ENCODE peak calls at places on chromosome 1, in nine cellular contexts. One of them, this sample, is unnamed.
A peak's percentile ranks its signal among the peaks of the same experiment; 100 is the strongest.

GRCh38 chr1:95067069-95067468 is 5.7 kb downstream of the ALG14 start:
- ATAC-seq in heart left ventricle: no peak
- ATAC-seq in activated T-cell treated with anti-CD3 and anti-CD28 coated beads, Interleukin-2, amount 50 U/mL, for 72 hours: no peak
- ATAC-seq in activated B cell treated with CpG ODN at 0.5 μM for 24 hours: no peak
- ATAC-seq in upper lobe of right lung: peak; percentile 73
- ATAC-seq in right cardiac atrium: no peak
- ATAC-seq in naive thymus-derived CD8-positive, alpha-beta T cell: no peak
- ATAC-seq in CD4-positive, alpha-beta T cell: no peak
- ATAC-seq in esophagus mucosa: no peak
- ATAC-seq in this sample: no peak

GRCh38 chr1:43274125-43274803 is 4.5 kb downstream of the TMEM125 start:
- ATAC-seq in heart left ventricle: peak; percentile 47
- ATAC-seq in activated T-cell treated with anti-CD3 and anti-CD28 coated beads, Interleukin-2, amount 50 U/mL, for 72 hours: peak; percentile 85
- ATAC-seq in activated B cell treated with CpG ODN at 0.5 μM for 24 hours: peak; percentile 25
- ATAC-seq in upper lobe of right lung: peak; percentile 17
- ATAC-seq in right cardiac atrium: peak; percentile 11
- ATAC-seq in naive thymus-derived CD8-positive, alpha-beta T cell: peak; percentile 78
- ATAC-seq in CD4-positive, alpha-beta T cell: peak; percentile 93
- ATAC-seq in esophagus mucosa: peak; percentile 68
- ATAC-seq in this sample: peak; percentile 31

GRCh38 chr1:213586609-213586972 is 401.2 kb upstream of the PROX1 start:
- ATAC-seq in heart left ventricle: no peak
- ATAC-seq in activated T-cell treated with anti-CD3 and anti-CD28 coated beads, Interleukin-2, amount 50 U/mL, for 72 hours: no peak
- ATAC-seq in activated B cell treated with CpG ODN at 0.5 μM for 24 hours: no peak
- ATAC-seq in upper lobe of right lung: peak; percentile 11
- ATAC-seq in right cardiac atrium: no peak
- ATAC-seq in naive thymus-derived CD8-positive, alpha-beta T cell: no peak
- ATAC-seq in CD4-positive, alpha-beta T cell: no peak
- ATAC-seq in esophagus mucosa: no peak
- ATAC-seq in this sample: no peak

GRCh38 chr1:181264843-181265242 is 176.3 kb downstream of the IER5 start:
- ATAC-seq in heart left ventricle: no peak
- ATAC-seq in activated T-cell treated with anti-CD3 and anti-CD28 coated beads, Interleukin-2, amount 50 U/mL, for 72 hours: no peak
- ATAC-seq in activated B cell treated with CpG ODN at 0.5 μM for 24 hours: no peak
- ATAC-seq in upper lobe of right lung: no peak
- ATAC-seq in right cardiac atrium: no peak
- ATAC-seq in naive thymus-derived CD8-positive, alpha-beta T cell: no peak
- ATAC-seq in CD4-positive, alpha-beta T cell: no peak
- ATAC-seq in esophagus mucosa: no peak
- ATAC-seq in this sample: no peak

GRCh38 chr1:36128126-36128904 is 3.3 kb upstream of the COL8A2 start:
- ATAC-seq in heart left ventricle: no peak
- ATAC-seq in activated T-cell treated with anti-CD3 and anti-CD28 coated beads, Interleukin-2, amount 50 U/mL, for 72 hours: no peak
- ATAC-seq in activated B cell treated with CpG ODN at 0.5 μM for 24 hours: no peak
- ATAC-seq in upper lobe of right lung: no peak
- ATAC-seq in right cardiac atrium: no peak
- ATAC-seq in naive thymus-derived CD8-positive, alpha-beta T cell: no peak
- ATAC-seq in CD4-positive, alpha-beta T cell: no peak
- ATAC-seq in esophagus mucosa: no peak
- ATAC-seq in this sample: no peak

GRCh38 chr1:101205457-101205856 is 31.4 kb upstream of the S1PR1 start:
- ATAC-seq in heart left ventricle: no peak
- ATAC-seq in activated T-cell treated with anti-CD3 and anti-CD28 coated beads, Interleukin-2, amount 50 U/mL, for 72 hours: peak; percentile 79
- ATAC-seq in activated B cell treated with CpG ODN at 0.5 μM for 24 hours: no peak
- ATAC-seq in upper lobe of right lung: no peak
- ATAC-seq in right cardiac atrium: no peak
- ATAC-seq in naive thymus-derived CD8-positive, alpha-beta T cell: no peak
- ATAC-seq in CD4-positive, alpha-beta T cell: no peak
- ATAC-seq in esophagus mucosa: no peak
- ATAC-seq in this sample: no peak

GRCh38 chr1:7886346-7886745 is 33.5 kb upstream of the UTS2 start:
- ATAC-seq in heart left ventricle: no peak
- ATAC-seq in activated T-cell treated with anti-CD3 and anti-CD28 coated beads, Interleukin-2, amount 50 U/mL, for 72 hours: no peak
- ATAC-seq in activated B cell treated with CpG ODN at 0.5 μM for 24 hours: no peak
- ATAC-seq in upper lobe of right lung: no peak
- ATAC-seq in right cardiac atrium: no peak
- ATAC-seq in naive thymus-derived CD8-positive, alpha-beta T cell: no peak
- ATAC-seq in CD4-positive, alpha-beta T cell: no peak
- ATAC-seq in esophagus mucosa: peak; percentile 58
- ATAC-seq in this sample: no peak

GRCh38 chr1:181514298-181515290 is 31.3 kb downstream of the CACNA1E start:
- ATAC-seq in heart left ventricle: peak; percentile 71
- ATAC-seq in activated T-cell treated with anti-CD3 and anti-CD28 coated beads, Interleukin-2, amount 50 U/mL, for 72 hours: peak; percentile 52
- ATAC-seq in activated B cell treated with CpG ODN at 0.5 μM for 24 hours: peak; percentile 47
- ATAC-seq in upper lobe of right lung: no peak
- ATAC-seq in right cardiac atrium: peak; percentile 62
- ATAC-seq in naive thymus-derived CD8-positive, alpha-beta T cell: no peak
- ATAC-seq in CD4-positive, alpha-beta T cell: no peak
- ATAC-seq in esophagus mucosa: no peak
- ATAC-seq in this sample: no peak

GRCh38 chr1:47969478-47969877 is 27.7 kb downstream of the TRABD2B start:
- ATAC-seq in heart left ventricle: no peak
- ATAC-seq in activated T-cell treated with anti-CD3 and anti-CD28 coated beads, Interleukin-2, amount 50 U/mL, for 72 hours: no peak
- ATAC-seq in activated B cell treated with CpG ODN at 0.5 μM for 24 hours: no peak
- ATAC-seq in upper lobe of right lung: no peak
- ATAC-seq in right cardiac atrium: no peak
- ATAC-seq in naive thymus-derived CD8-positive, alpha-beta T cell: no peak
- ATAC-seq in CD4-positive, alpha-beta T cell: no peak
- ATAC-seq in esophagus mucosa: no peak
- ATAC-seq in this sample: no peak

GRCh38 chr1:59549903-59550302 is 253.0 kb downstream of the FGGY start:
- ATAC-seq in heart left ventricle: no peak
- ATAC-seq in activated T-cell treated with anti-CD3 and anti-CD28 coated beads, Interleukin-2, amount 50 U/mL, for 72 hours: no peak
- ATAC-seq in activated B cell treated with CpG ODN at 0.5 μM for 24 hours: no peak
- ATAC-seq in upper lobe of right lung: peak; percentile 85
- ATAC-seq in right cardiac atrium: peak; percentile 19
- ATAC-seq in naive thymus-derived CD8-positive, alpha-beta T cell: no peak
- ATAC-seq in CD4-positive, alpha-beta T cell: no peak
- ATAC-seq in esophagus mucosa: no peak
- ATAC-seq in this sample: peak; percentile 80

GRCh38 chr1:220786057-220786336 is 716 bp upstream of the MTARC1 start:
- ATAC-seq in heart left ventricle: peak; percentile 49
- ATAC-seq in activated T-cell treated with anti-CD3 and anti-CD28 coated beads, Interleukin-2, amount 50 U/mL, for 72 hours: peak; percentile 26
- ATAC-seq in activated B cell treated with CpG ODN at 0.5 μM for 24 hours: no peak
- ATAC-seq in upper lobe of right lung: peak; percentile 35
- ATAC-seq in right cardiac atrium: peak; percentile 65
- ATAC-seq in naive thymus-derived CD8-positive, alpha-beta T cell: no peak
- ATAC-seq in CD4-positive, alpha-beta T cell: no peak
- ATAC-seq in esophagus mucosa: peak; percentile 3
- ATAC-seq in this sample: peak; percentile 31

GRCh38 chr1:199546323-199546722 is 481.2 kb upstream of the NR5A2 start:
- ATAC-seq in heart left ventricle: no peak
- ATAC-seq in activated T-cell treated with anti-CD3 and anti-CD28 coated beads, Interleukin-2, amount 50 U/mL, for 72 hours: peak; percentile 35
- ATAC-seq in activated B cell treated with CpG ODN at 0.5 μM for 24 hours: no peak
- ATAC-seq in upper lobe of right lung: no peak
- ATAC-seq in right cardiac atrium: no peak
- ATAC-seq in naive thymus-derived CD8-positive, alpha-beta T cell: no peak
- ATAC-seq in CD4-positive, alpha-beta T cell: no peak
- ATAC-seq in esophagus mucosa: no peak
- ATAC-seq in this sample: no peak

GRCh38 chr1:175413367-175413766 is 220.8 kb upstream of the KIAA0040 start:
- ATAC-seq in heart left ventricle: no peak
- ATAC-seq in activated T-cell treated with anti-CD3 and anti-CD28 coated beads, Interleukin-2, amount 50 U/mL, for 72 hours: peak; percentile 35
- ATAC-seq in activated B cell treated with CpG ODN at 0.5 μM for 24 hours: peak; percentile 52
- ATAC-seq in upper lobe of right lung: no peak
- ATAC-seq in right cardiac atrium: no peak
- ATAC-seq in naive thymus-derived CD8-positive, alpha-beta T cell: no peak
- ATAC-seq in CD4-positive, alpha-beta T cell: no peak
- ATAC-seq in esophagus mucosa: no peak
- ATAC-seq in this sample: no peak

GRCh38 chr1:119774746-119775495 is 6.2 kb upstream of the HMGCS2 start:
- ATAC-seq in heart left ventricle: no peak
- ATAC-seq in activated T-cell treated with anti-CD3 and anti-CD28 coated beads, Interleukin-2, amount 50 U/mL, for 72 hours: no peak
- ATAC-seq in activated B cell treated with CpG ODN at 0.5 μM for 24 hours: no peak
- ATAC-seq in upper lobe of right lung: no peak
- ATAC-seq in right cardiac atrium: no peak
- ATAC-seq in naive thymus-derived CD8-positive, alpha-beta T cell: no peak
- ATAC-seq in CD4-positive, alpha-beta T cell: no peak
- ATAC-seq in esophagus mucosa: no peak
- ATAC-seq in this sample: no peak

GRCh38 chr1:241627453-241628329 is 12.5 kb downstream of the CHML start:
- ATAC-seq in heart left ventricle: no peak
- ATAC-seq in activated T-cell treated with anti-CD3 and anti-CD28 coated beads, Interleukin-2, amount 50 U/mL, for 72 hours: peak; percentile 75
- ATAC-seq in activated B cell treated with CpG ODN at 0.5 μM for 24 hours: peak; percentile 83
- ATAC-seq in upper lobe of right lung: peak; percentile 80
- ATAC-seq in right cardiac atrium: peak; percentile 33
- ATAC-seq in naive thymus-derived CD8-positive, alpha-beta T cell: peak; percentile 84
- ATAC-seq in CD4-positive, alpha-beta T cell: peak; percentile 89
- ATAC-seq in esophagus mucosa: no peak
- ATAC-seq in this sample: no peak

GRCh38 chr1:115450641-115451040 is 112.6 kb upstream of the NGF start:
- ATAC-seq in heart left ventricle: no peak
- ATAC-seq in activated T-cell treated with anti-CD3 and anti-CD28 coated beads, Interleukin-2, amount 50 U/mL, for 72 hours: no peak
- ATAC-seq in activated B cell treated with CpG ODN at 0.5 μM for 24 hours: no peak
- ATAC-seq in upper lobe of right lung: no peak
- ATAC-seq in right cardiac atrium: no peak
- ATAC-seq in naive thymus-derived CD8-positive, alpha-beta T cell: no peak
- ATAC-seq in CD4-positive, alpha-beta T cell: no peak
- ATAC-seq in esophagus mucosa: no peak
- ATAC-seq in this sample: no peak

GRCh38 chr1:19088717-19089442 is 121.2 kb downstream of the UBR4 start:
- ATAC-seq in heart left ventricle: no peak
- ATAC-seq in activated T-cell treated with anti-CD3 and anti-CD28 coated beads, Interleukin-2, amount 50 U/mL, for 72 hours: peak; percentile 24
- ATAC-seq in activated B cell treated with CpG ODN at 0.5 μM for 24 hours: no peak
- ATAC-seq in upper lobe of right lung: no peak
- ATAC-seq in right cardiac atrium: no peak
- ATAC-seq in naive thymus-derived CD8-positive, alpha-beta T cell: no peak
- ATAC-seq in CD4-positive, alpha-beta T cell: no peak
- ATAC-seq in esophagus mucosa: no peak
- ATAC-seq in this sample: no peak

GRCh38 chr1:184181044-184181443 is 129.5 kb downstream of the TSEN15 start:
- ATAC-seq in heart left ventricle: no peak
- ATAC-seq in activated T-cell treated with anti-CD3 and anti-CD28 coated beads, Interleukin-2, amount 50 U/mL, for 72 hours: no peak
- ATAC-seq in activated B cell treated with CpG ODN at 0.5 μM for 24 hours: no peak
- ATAC-seq in upper lobe of right lung: peak; percentile 74
- ATAC-seq in right cardiac atrium: no peak
- ATAC-seq in naive thymus-derived CD8-positive, alpha-beta T cell: no peak
- ATAC-seq in CD4-positive, alpha-beta T cell: no peak
- ATAC-seq in esophagus mucosa: no peak
- ATAC-seq in this sample: no peak

GRCh38 chr1:185170291-185170848 is 13.4 kb downstream of the SWT1 start:
- ATAC-seq in heart left ventricle: peak; percentile 64
- ATAC-seq in activated T-cell treated with anti-CD3 and anti-CD28 coated beads, Interleukin-2, amount 50 U/mL, for 72 hours: peak; percentile 83
- ATAC-seq in activated B cell treated with CpG ODN at 0.5 μM for 24 hours: peak; percentile 83
- ATAC-seq in upper lobe of right lung: peak; percentile 76
- ATAC-seq in right cardiac atrium: peak; percentile 52
- ATAC-seq in naive thymus-derived CD8-positive, alpha-beta T cell: peak; percentile 94
- ATAC-seq in CD4-positive, alpha-beta T cell: peak; percentile 87
- ATAC-seq in esophagus mucosa: peak; percentile 39
- ATAC-seq in this sample: no peak

GRCh38 chr1:26372039-26372438 is 511 bp downstream of the ZNF683 start:
- ATAC-seq in heart left ventricle: no peak
- ATAC-seq in activated T-cell treated with anti-CD3 and anti-CD28 coated beads, Interleukin-2, amount 50 U/mL, for 72 hours: peak; percentile 53
- ATAC-seq in activated B cell treated with CpG ODN at 0.5 μM for 24 hours: no peak
- ATAC-seq in upper lobe of right lung: no peak
- ATAC-seq in right cardiac atrium: no peak
- ATAC-seq in naive thymus-derived CD8-positive, alpha-beta T cell: no peak
- ATAC-seq in CD4-positive, alpha-beta T cell: no peak
- ATAC-seq in esophagus mucosa: peak; percentile 64
- ATAC-seq in this sample: no peak

GRCh38 chr1:55184859-55185258 is 30.3 kb downstream of the USP24 start:
- ATAC-seq in heart left ventricle: no peak
- ATAC-seq in activated T-cell treated with anti-CD3 and anti-CD28 coated beads, Interleukin-2, amount 50 U/mL, for 72 hours: no peak
- ATAC-seq in activated B cell treated with CpG ODN at 0.5 μM for 24 hours: no peak
- ATAC-seq in upper lobe of right lung: no peak
- ATAC-seq in right cardiac atrium: no peak
- ATAC-seq in naive thymus-derived CD8-positive, alpha-beta T cell: no peak
- ATAC-seq in CD4-positive, alpha-beta T cell: no peak
- ATAC-seq in esophagus mucosa: no peak
- ATAC-seq in this sample: no peak

GRCh38 chr1:166083887-166084286 is 82.9 kb downstream of the FAM78B start:
- ATAC-seq in heart left ventricle: no peak
- ATAC-seq in activated T-cell treated with anti-CD3 and anti-CD28 coated beads, Interleukin-2, amount 50 U/mL, for 72 hours: peak; percentile 93
- ATAC-seq in activated B cell treated with CpG ODN at 0.5 μM for 24 hours: no peak
- ATAC-seq in upper lobe of right lung: no peak
- ATAC-seq in right cardiac atrium: no peak
- ATAC-seq in naive thymus-derived CD8-positive, alpha-beta T cell: no peak
- ATAC-seq in CD4-positive, alpha-beta T cell: peak; percentile 65
- ATAC-seq in esophagus mucosa: peak; percentile 25
- ATAC-seq in this sample: no peak

GRCh38 chr1:22611530-22611947 is 24.9 kb upstream of the C1QA start:
- ATAC-seq in heart left ventricle: peak; percentile 59
- ATAC-seq in activated T-cell treated with anti-CD3 and anti-CD28 coated beads, Interleukin-2, amount 50 U/mL, for 72 hours: no peak
- ATAC-seq in activated B cell treated with CpG ODN at 0.5 μM for 24 hours: no peak
- ATAC-seq in upper lobe of right lung: peak; percentile 32
- ATAC-seq in right cardiac atrium: peak; percentile 36
- ATAC-seq in naive thymus-derived CD8-positive, alpha-beta T cell: no peak
- ATAC-seq in CD4-positive, alpha-beta T cell: no peak
- ATAC-seq in esophagus mucosa: peak; percentile 53
- ATAC-seq in this sample: no peak

GRCh38 chr1:26114165-26114927 is 2.7 kb downstream of the PDIK1L start:
- ATAC-seq in heart left ventricle: no peak
- ATAC-seq in activated T-cell treated with anti-CD3 and anti-CD28 coated beads, Interleukin-2, amount 50 U/mL, for 72 hours: no peak
- ATAC-seq in activated B cell treated with CpG ODN at 0.5 μM for 24 hours: no peak
- ATAC-seq in upper lobe of right lung: no peak
- ATAC-seq in right cardiac atrium: no peak
- ATAC-seq in naive thymus-derived CD8-positive, alpha-beta T cell: no peak
- ATAC-seq in CD4-positive, alpha-beta T cell: no peak
- ATAC-seq in esophagus mucosa: no peak
- ATAC-seq in this sample: no peak

GRCh38 chr1:174284052-174284451 is 124.7 kb downstream of the RABGAP1L start:
- ATAC-seq in heart left ventricle: no peak
- ATAC-seq in activated T-cell treated with anti-CD3 and anti-CD28 coated beads, Interleukin-2, amount 50 U/mL, for 72 hours: peak; percentile 11
- ATAC-seq in activated B cell treated with CpG ODN at 0.5 μM for 24 hours: no peak
- ATAC-seq in upper lobe of right lung: no peak
- ATAC-seq in right cardiac atrium: no peak
- ATAC-seq in naive thymus-derived CD8-positive, alpha-beta T cell: no peak
- ATAC-seq in CD4-positive, alpha-beta T cell: no peak
- ATAC-seq in esophagus mucosa: no peak
- ATAC-seq in this sample: no peak

GRCh38 chr1:165637427-165637826 is 6.4 kb downstream of the MGST3 start:
- ATAC-seq in heart left ventricle: peak; percentile 70
- ATAC-seq in activated T-cell treated with anti-CD3 and anti-CD28 coated beads, Interleukin-2, amount 50 U/mL, for 72 hours: no peak
- ATAC-seq in activated B cell treated with CpG ODN at 0.5 μM for 24 hours: no peak
- ATAC-seq in upper lobe of right lung: peak; percentile 75
- ATAC-seq in right cardiac atrium: peak; percentile 71
- ATAC-seq in naive thymus-derived CD8-positive, alpha-beta T cell: no peak
- ATAC-seq in CD4-positive, alpha-beta T cell: no peak
- ATAC-seq in esophagus mucosa: no peak
- ATAC-seq in this sample: peak; percentile 88

This sample was measured in gastroesophageal sphincter.